ENCODE peak calls at places on chromosomes 16 and 17, in five cellular contexts. One of them, this sample, is unnamed.

GRCh38 chr17:41167561-41167960 is 460 bp downstream of the KRTAP4-3 start:
- DNase-seq in GM12864: no peak
- DNase-seq in AG09309: no peak
- DNase-seq in cardiac fibroblast: no peak
- DNase-seq in RWPE1: no peak
- DNase-seq in this sample: no peak

GRCh38 chr16:2779978-2780898 is 3.2 kb upstream of the ELOB start:
- DNase-seq in GM12864: no peak
- DNase-seq in AG09309: no peak
- DNase-seq in cardiac fibroblast: no peak
- DNase-seq in RWPE1: no peak
- DNase-seq in this sample: no peak

GRCh38 chr16:1398826-1399581 is 15.5 kb downstream of the UNKL start:
- DNase-seq in GM12864: no peak
- DNase-seq in AG09309: no peak
- DNase-seq in cardiac fibroblast: no peak
- DNase-seq in RWPE1: no peak
- DNase-seq in this sample: no peak

GRCh38 chr16:75282811-75283281 is 31.4 kb upstream of the BCAR1 start:
- DNase-seq in GM12864: no peak
- DNase-seq in AG09309: no peak
- DNase-seq in cardiac fibroblast: no peak
- DNase-seq in RWPE1: no peak
- DNase-seq in this sample: no peak

GRCh38 chr17:66466933-66467367 is 164.5 kb downstream of the PRKCA start:
- DNase-seq in GM12864: peak; percentile 25
- DNase-seq in AG09309: peak; percentile 97
- DNase-seq in cardiac fibroblast: peak; percentile 98
- DNase-seq in RWPE1: peak; percentile 92
- DNase-seq in this sample: peak; percentile 89

GRCh38 chr16:66905633-66906539 is 12.8 kb downstream of the CDH16 start:
- DNase-seq in GM12864: no peak
- DNase-seq in AG09309: no peak
- DNase-seq in cardiac fibroblast: no peak
- DNase-seq in RWPE1: peak; percentile 64
- DNase-seq in this sample: no peak

GRCh38 chr17:2383628-2384167 is 17.2 kb downstream of the MNT start:
- DNase-seq in GM12864: no peak
- DNase-seq in AG09309: no peak
- DNase-seq in cardiac fibroblast: no peak
- DNase-seq in RWPE1: no peak
- DNase-seq in this sample: no peak

GRCh38 chr16:67449328-67449727 is 18.4 kb downstream of the HSD11B2 start:
- DNase-seq in GM12864: no peak
- DNase-seq in AG09309: no peak
- DNase-seq in cardiac fibroblast: no peak
- DNase-seq in RWPE1: no peak
- DNase-seq in this sample: no peak

GRCh38 chr16:66581246-66581952 is 2.1 kb downstream of the CMTM2 start:
- DNase-seq in GM12864: no peak
- DNase-seq in AG09309: no peak
- DNase-seq in cardiac fibroblast: peak; percentile 46
- DNase-seq in RWPE1: no peak
- DNase-seq in this sample: no peak

GRCh38 chr16:31696968-31697743 is 169.5 kb downstream of the AHSP start:
- DNase-seq in GM12864: no peak
- DNase-seq in AG09309: peak; percentile 21
- DNase-seq in cardiac fibroblast: peak; percentile 64
- DNase-seq in RWPE1: peak; percentile 52
- DNase-seq in this sample: no peak

DNA sequence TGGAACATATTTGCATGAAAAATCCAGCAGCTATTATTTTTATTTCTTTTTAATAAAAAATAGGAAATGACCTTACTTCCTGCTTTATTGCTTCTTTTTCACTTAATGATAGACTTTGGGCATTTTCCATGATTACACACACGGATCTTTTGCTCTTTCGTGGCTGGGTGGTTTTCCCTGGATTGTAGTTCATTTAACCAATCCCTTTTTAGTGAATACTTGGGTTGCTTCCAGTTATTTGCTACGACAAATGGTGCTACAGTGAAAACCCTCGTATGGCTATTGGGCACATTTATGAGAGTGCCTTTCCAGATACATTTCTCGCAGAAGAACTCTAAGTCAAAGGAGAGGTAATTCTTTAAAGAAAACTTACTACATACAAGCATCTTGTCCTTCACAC is 38.6 kb downstream of the FOXL1 start:
- DNase-seq in GM12864: no peak
- DNase-seq in AG09309: no peak
- DNase-seq in cardiac fibroblast: no peak
- DNase-seq in RWPE1: no peak
- DNase-seq in this sample: no peak
- TF ChIP-seq CTCF in GM12864: no peak
- TF ChIP-seq CTCF in AG09309: no peak
- TF ChIP-seq CTCF in cardiac fibroblast: no peak
- TF ChIP-seq CTCF in RWPE1: no peak
- TF ChIP-seq CTCF in this sample: no peak

GRCh38 chr16:85724936-85725335 is 26.0 kb downstream of the C16orf74 start:
- DNase-seq in GM12864: no peak
- DNase-seq in AG09309: no peak
- DNase-seq in cardiac fibroblast: no peak
- DNase-seq in RWPE1: no peak
- DNase-seq in this sample: no peak

GRCh38 chr16:85731179-85731578 is 19.7 kb downstream of the C16orf74 start:
- DNase-seq in GM12864: no peak
- DNase-seq in AG09309: no peak
- DNase-seq in cardiac fibroblast: no peak
- DNase-seq in RWPE1: no peak
- DNase-seq in this sample: no peak

GRCh38 chr16:85729452-85729851 is 21.4 kb downstream of the C16orf74 start:
- DNase-seq in GM12864: no peak
- DNase-seq in AG09309: no peak
- DNase-seq in cardiac fibroblast: no peak
- DNase-seq in RWPE1: no peak
- DNase-seq in this sample: no peak

GRCh38 chr16:85729907-85730465 is 20.9 kb downstream of the C16orf74 start:
- DNase-seq in GM12864: no peak
- DNase-seq in AG09309: no peak
- DNase-seq in cardiac fibroblast: no peak
- DNase-seq in RWPE1: no peak
- DNase-seq in this sample: no peak

GRCh38 chr16:85728879-85729278 is 22.0 kb downstream of the C16orf74 start:
- DNase-seq in GM12864: no peak
- DNase-seq in AG09309: no peak
- DNase-seq in cardiac fibroblast: no peak
- DNase-seq in RWPE1: no peak
- DNase-seq in this sample: no peak
- TF ChIP-seq CTCF in GM12864: peak; percentile 46
- TF ChIP-seq CTCF in AG09309: peak; percentile 12
- TF ChIP-seq CTCF in cardiac fibroblast: peak; percentile 30
- TF ChIP-seq CTCF in RWPE1: no peak
- TF ChIP-seq CTCF in this sample: peak; percentile 30

GRCh38 chr17:14866266-14866665 is 398.9 kb downstream of the PMP22 start:
- DNase-seq in GM12864: no peak
- DNase-seq in AG09309: peak; percentile 78
- DNase-seq in cardiac fibroblast: no peak
- DNase-seq in RWPE1: no peak
- DNase-seq in this sample: no peak
- TF ChIP-seq CTCF in GM12864: no peak
- TF ChIP-seq CTCF in AG09309: no peak
- TF ChIP-seq CTCF in cardiac fibroblast: no peak
- TF ChIP-seq CTCF in RWPE1: no peak
- TF ChIP-seq CTCF in this sample: no peak

GRCh38 chr17:76472726-76473125 is 5.3 kb downstream of the AANAT start:
- DNase-seq in GM12864: no peak
- DNase-seq in AG09309: no peak
- DNase-seq in cardiac fibroblast: no peak
- DNase-seq in RWPE1: no peak
- DNase-seq in this sample: no peak

GRCh38 chr17:76472258-76472645 is 4.8 kb downstream of the AANAT start:
- DNase-seq in GM12864: no peak
- DNase-seq in AG09309: no peak
- DNase-seq in cardiac fibroblast: no peak
- DNase-seq in RWPE1: no peak
- DNase-seq in this sample: no peak

GRCh38 chr17:76474238-76474637 is 6.8 kb downstream of the AANAT start:
- DNase-seq in GM12864: no peak
- DNase-seq in AG09309: no peak
- DNase-seq in cardiac fibroblast: no peak
- DNase-seq in RWPE1: no peak
- DNase-seq in this sample: no peak

GRCh38 chr17:76474894-76475293 is 7.5 kb downstream of the AANAT start:
- DNase-seq in GM12864: no peak
- DNase-seq in AG09309: no peak
- DNase-seq in cardiac fibroblast: no peak
- DNase-seq in RWPE1: no peak
- DNase-seq in this sample: no peak

DNA sequence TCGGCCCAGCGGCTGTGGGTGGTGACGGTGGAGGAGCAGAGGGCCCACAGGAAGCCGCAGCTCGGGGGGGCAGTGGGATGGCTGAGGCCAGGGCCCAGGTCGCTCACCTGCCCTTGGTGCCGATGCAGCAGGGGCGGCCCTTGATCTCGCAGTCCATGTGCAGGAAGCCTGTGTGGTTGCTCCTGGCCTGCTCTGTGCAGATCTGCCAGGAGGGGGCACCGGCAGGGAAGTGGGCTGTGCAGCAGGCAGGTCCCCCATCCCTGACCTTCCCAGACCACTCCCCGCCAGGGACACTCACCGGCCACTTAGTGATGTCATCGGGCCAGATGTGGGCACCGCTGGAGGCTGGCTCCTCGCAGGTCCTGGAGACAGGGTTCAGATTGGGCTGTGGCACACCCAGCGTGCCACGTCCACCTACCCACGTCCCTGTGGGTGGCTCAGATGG is 6.2 kb downstream of the AANAT start:
- DNase-seq in GM12864: no peak
- DNase-seq in AG09309: no peak
- DNase-seq in cardiac fibroblast: no peak
- DNase-seq in RWPE1: no peak
- DNase-seq in this sample: no peak
- TF ChIP-seq CTCF in GM12864: peak; percentile 51
- TF ChIP-seq CTCF in AG09309: peak; percentile 38
- TF ChIP-seq CTCF in cardiac fibroblast: peak; percentile 36
- TF ChIP-seq CTCF in RWPE1: no peak
- TF ChIP-seq CTCF in this sample: peak; percentile 20

This sample was measured in keratinocyte.